ENCODE peak calls at places on chromosomes 2 and 18, in seven cellular contexts. One of them, this sample, is unnamed.

GRCh38 chr2:39313575-39313974 is 69.8 kb upstream of the CDKL4 start:
- DNase-seq in H54: no peak
- DNase-seq in activated CD4-positive, alpha-beta T cell treated with anti-CD3 and anti-CD28 coated beads for 4 hours: no peak
- DNase-seq in HEK293T: no peak
- DNase-seq in nephron progenitor cell: no peak
- DNase-seq in cardiac muscle cell: no peak
- DNase-seq in T-helper 2 cell: no peak
- DNase-seq in this sample: no peak

GRCh38 chr2:50126845-50127244 is 905.1 kb downstream of the NRXN1 start:
- DNase-seq in H54: no peak
- DNase-seq in activated CD4-positive, alpha-beta T cell treated with anti-CD3 and anti-CD28 coated beads for 4 hours: no peak
- DNase-seq in HEK293T: no peak
- DNase-seq in nephron progenitor cell: no peak
- DNase-seq in cardiac muscle cell: no peak
- DNase-seq in T-helper 2 cell: no peak
- DNase-seq in this sample: no peak

GRCh38 chr2:30288576-30288975 is 57.2 kb downstream of the LBH start:
- DNase-seq in H54: no peak
- DNase-seq in activated CD4-positive, alpha-beta T cell treated with anti-CD3 and anti-CD28 coated beads for 4 hours: no peak
- DNase-seq in HEK293T: no peak
- DNase-seq in nephron progenitor cell: no peak
- DNase-seq in cardiac muscle cell: no peak
- DNase-seq in T-helper 2 cell: no peak
- DNase-seq in this sample: no peak

GRCh38 chr2:140916410-140916809 is 1214.4 kb downstream of the LRP1B start:
- DNase-seq in H54: no peak
- DNase-seq in activated CD4-positive, alpha-beta T cell treated with anti-CD3 and anti-CD28 coated beads for 4 hours: no peak
- DNase-seq in HEK293T: no peak
- DNase-seq in nephron progenitor cell: no peak
- DNase-seq in cardiac muscle cell: no peak
- DNase-seq in T-helper 2 cell: no peak
- DNase-seq in this sample: no peak

GRCh38 chr18:57970356-57971095 is 73.5 kb upstream of the NEDD4L start:
- DNase-seq in H54: peak
- DNase-seq in activated CD4-positive, alpha-beta T cell treated with anti-CD3 and anti-CD28 coated beads for 4 hours: no peak
- DNase-seq in HEK293T: peak
- DNase-seq in nephron progenitor cell: no peak
- DNase-seq in cardiac muscle cell: no peak
- DNase-seq in T-helper 2 cell: no peak
- DNase-seq in this sample: peak

GRCh38 chr2:1894578-1894977 is 150.3 kb upstream of the PXDN start:
- DNase-seq in H54: no peak
- DNase-seq in activated CD4-positive, alpha-beta T cell treated with anti-CD3 and anti-CD28 coated beads for 4 hours: no peak
- DNase-seq in HEK293T: no peak
- DNase-seq in nephron progenitor cell: no peak
- DNase-seq in cardiac muscle cell: no peak
- DNase-seq in T-helper 2 cell: no peak
- DNase-seq in this sample: no peak

GRCh38 chr2:8679827-8680731 is 1.8 kb upstream of the ID2 start:
- DNase-seq in H54: no peak
- DNase-seq in activated CD4-positive, alpha-beta T cell treated with anti-CD3 and anti-CD28 coated beads for 4 hours: no peak
- DNase-seq in HEK293T: no peak
- DNase-seq in nephron progenitor cell: peak
- DNase-seq in cardiac muscle cell: peak
- DNase-seq in T-helper 2 cell: no peak
- DNase-seq in this sample: peak

GRCh38 chr18:77067315-77068061 is 65.1 kb downstream of the MBP start:
- DNase-seq in H54: no peak
- DNase-seq in activated CD4-positive, alpha-beta T cell treated with anti-CD3 and anti-CD28 coated beads for 4 hours: peak
- DNase-seq in HEK293T: no peak
- DNase-seq in nephron progenitor cell: no peak
- DNase-seq in cardiac muscle cell: no peak
- DNase-seq in T-helper 2 cell: peak
- DNase-seq in this sample: peak

GRCh38 chr18:23217781-23218180 is 82.5 kb downstream of the CABLES1 start:
- DNase-seq in H54: no peak
- DNase-seq in activated CD4-positive, alpha-beta T cell treated with anti-CD3 and anti-CD28 coated beads for 4 hours: no peak
- DNase-seq in HEK293T: no peak
- DNase-seq in nephron progenitor cell: no peak
- DNase-seq in cardiac muscle cell: no peak
- DNase-seq in T-helper 2 cell: no peak
- DNase-seq in this sample: no peak

GRCh38 chr2:201854841-201855240 is 48.5 kb downstream of the CDK15 start:
- DNase-seq in H54: no peak
- DNase-seq in activated CD4-positive, alpha-beta T cell treated with anti-CD3 and anti-CD28 coated beads for 4 hours: no peak
- DNase-seq in HEK293T: no peak
- DNase-seq in nephron progenitor cell: no peak
- DNase-seq in cardiac muscle cell: no peak
- DNase-seq in T-helper 2 cell: no peak
- DNase-seq in this sample: no peak

GRCh38 chr2:182324665-182325064 is 102.2 kb downstream of the PDE1A start:
- DNase-seq in H54: no peak
- DNase-seq in activated CD4-positive, alpha-beta T cell treated with anti-CD3 and anti-CD28 coated beads for 4 hours: no peak
- DNase-seq in HEK293T: no peak
- DNase-seq in nephron progenitor cell: no peak
- DNase-seq in cardiac muscle cell: no peak
- DNase-seq in T-helper 2 cell: no peak
- DNase-seq in this sample: no peak

GRCh38 chr2:237472909-237473308 is 14.1 kb upstream of the MLPH start:
- DNase-seq in H54: no peak
- DNase-seq in activated CD4-positive, alpha-beta T cell treated with anti-CD3 and anti-CD28 coated beads for 4 hours: no peak
- DNase-seq in HEK293T: no peak
- DNase-seq in nephron progenitor cell: no peak
- DNase-seq in cardiac muscle cell: no peak
- DNase-seq in T-helper 2 cell: no peak
- DNase-seq in this sample: no peak

GRCh38 chr2:197803033-197803444 is 1.4 kb upstream of the PLCL1 start:
- DNase-seq in H54: no peak
- DNase-seq in activated CD4-positive, alpha-beta T cell treated with anti-CD3 and anti-CD28 coated beads for 4 hours: no peak
- DNase-seq in HEK293T: peak
- DNase-seq in nephron progenitor cell: no peak
- DNase-seq in cardiac muscle cell: peak
- DNase-seq in T-helper 2 cell: no peak
- DNase-seq in this sample: peak

GRCh38 chr2:55581435-55581834 is 36.0 kb downstream of the PPP4R3B start:
- DNase-seq in H54: no peak
- DNase-seq in activated CD4-positive, alpha-beta T cell treated with anti-CD3 and anti-CD28 coated beads for 4 hours: no peak
- DNase-seq in HEK293T: no peak
- DNase-seq in nephron progenitor cell: no peak
- DNase-seq in cardiac muscle cell: no peak
- DNase-seq in T-helper 2 cell: no peak
- DNase-seq in this sample: peak

GRCh38 chr2:71746946-71747501 is 293.7 kb downstream of the DYSF start:
- DNase-seq in H54: peak
- DNase-seq in activated CD4-positive, alpha-beta T cell treated with anti-CD3 and anti-CD28 coated beads for 4 hours: no peak
- DNase-seq in HEK293T: no peak
- DNase-seq in nephron progenitor cell: peak
- DNase-seq in cardiac muscle cell: no peak
- DNase-seq in T-helper 2 cell: no peak
- DNase-seq in this sample: no peak

GRCh38 chr18:11316546-11316945 is 167.2 kb upstream of the PIEZO2 start:
- DNase-seq in H54: no peak
- DNase-seq in activated CD4-positive, alpha-beta T cell treated with anti-CD3 and anti-CD28 coated beads for 4 hours: no peak
- DNase-seq in HEK293T: no peak
- DNase-seq in nephron progenitor cell: no peak
- DNase-seq in cardiac muscle cell: no peak
- DNase-seq in T-helper 2 cell: no peak
- DNase-seq in this sample: no peak

GRCh38 chr2:212548459-212548815 is 9.8 kb upstream of the ERBB4 start:
- DNase-seq in H54: no peak
- DNase-seq in activated CD4-positive, alpha-beta T cell treated with anti-CD3 and anti-CD28 coated beads for 4 hours: no peak
- DNase-seq in HEK293T: peak
- DNase-seq in nephron progenitor cell: no peak
- DNase-seq in cardiac muscle cell: peak
- DNase-seq in T-helper 2 cell: no peak
- DNase-seq in this sample: peak

GRCh38 chr2:64888591-64889309 is 100.4 kb upstream of the SLC1A4 start:
- DNase-seq in H54: peak
- DNase-seq in activated CD4-positive, alpha-beta T cell treated with anti-CD3 and anti-CD28 coated beads for 4 hours: no peak
- DNase-seq in HEK293T: no peak
- DNase-seq in nephron progenitor cell: no peak
- DNase-seq in cardiac muscle cell: peak
- DNase-seq in T-helper 2 cell: no peak
- DNase-seq in this sample: no peak

GRCh38 chr2:142008135-142008744 is 122.6 kb downstream of the LRP1B start:
- DNase-seq in H54: no peak
- DNase-seq in activated CD4-positive, alpha-beta T cell treated with anti-CD3 and anti-CD28 coated beads for 4 hours: no peak
- DNase-seq in HEK293T: no peak
- DNase-seq in nephron progenitor cell: no peak
- DNase-seq in cardiac muscle cell: peak
- DNase-seq in T-helper 2 cell: no peak
- DNase-seq in this sample: no peak

GRCh38 chr18:11308499-11308898 is 159.1 kb upstream of the PIEZO2 start:
- DNase-seq in H54: no peak
- DNase-seq in activated CD4-positive, alpha-beta T cell treated with anti-CD3 and anti-CD28 coated beads for 4 hours: no peak
- DNase-seq in HEK293T: no peak
- DNase-seq in nephron progenitor cell: no peak
- DNase-seq in cardiac muscle cell: no peak
- DNase-seq in T-helper 2 cell: no peak
- DNase-seq in this sample: no peak

GRCh38 chr2:86541282-86541681 is 22.0 kb downstream of the CHMP3 start:
- DNase-seq in H54: no peak
- DNase-seq in activated CD4-positive, alpha-beta T cell treated with anti-CD3 and anti-CD28 coated beads for 4 hours: no peak
- DNase-seq in HEK293T: no peak
- DNase-seq in nephron progenitor cell: no peak
- DNase-seq in cardiac muscle cell: no peak
- DNase-seq in T-helper 2 cell: no peak
- DNase-seq in this sample: no peak

GRCh38 chr2:119544075-119545031 is at the start of gene CFAP221:
- DNase-seq in H54: peak
- DNase-seq in activated CD4-positive, alpha-beta T cell treated with anti-CD3 and anti-CD28 coated beads for 4 hours: peak
- DNase-seq in HEK293T: peak
- DNase-seq in nephron progenitor cell: peak
- DNase-seq in cardiac muscle cell: peak
- DNase-seq in T-helper 2 cell: no peak
- DNase-seq in this sample: peak

This sample was measured in erythroblast.